ENCODE peak calls at places on chromosomes 3 and 15, in nine cellular contexts. One of them, this sample, is unnamed.

GRCh38 chr15:66859688-66860253 is 157.7 kb downstream of the SMAD6 start:
- DNase-seq in GM23338: no peak
- DNase-seq in fibroblast of the conjunctiva: no peak
- DNase-seq in ovary: peak; percentile 9
- DNase-seq in tibial artery: no peak
- DNase-seq in EL: no peak
- DNase-seq in transverse colon: no peak
- DNase-seq in NCI-H1930: no peak
- DNase-seq in activated CD8-positive, alpha-beta memory T cell treated with anti-CD3 and anti-CD28 coated beads, Interleukin-2, amount 10 ng/mL, durations not matched to agents 7 days and 5 days: no peak
- DNase-seq in this sample: no peak

GRCh38 chr3:195914648-195915473 is 6.5 kb upstream of the TNK2 start:
- DNase-seq in GM23338: peak; percentile 99
- DNase-seq in fibroblast of the conjunctiva: peak; percentile 96
- DNase-seq in ovary: peak; percentile 94
- DNase-seq in tibial artery: peak; percentile 89
- DNase-seq in EL: peak; percentile 99
- DNase-seq in transverse colon: peak; percentile 94
- DNase-seq in NCI-H1930: no peak
- DNase-seq in activated CD8-positive, alpha-beta memory T cell treated with anti-CD3 and anti-CD28 coated beads, Interleukin-2, amount 10 ng/mL, durations not matched to agents 7 days and 5 days: peak; percentile 96
- DNase-seq in this sample: peak; percentile 97

GRCh38 chr15:49610166-49610918 is 10.3 kb downstream of the FAM227B start:
- DNase-seq in GM23338: peak; percentile 11
- DNase-seq in fibroblast of the conjunctiva: no peak
- DNase-seq in ovary: no peak
- DNase-seq in tibial artery: no peak
- DNase-seq in EL: no peak
- DNase-seq in transverse colon: no peak
- DNase-seq in NCI-H1930: no peak
- DNase-seq in activated CD8-positive, alpha-beta memory T cell treated with anti-CD3 and anti-CD28 coated beads, Interleukin-2, amount 10 ng/mL, durations not matched to agents 7 days and 5 days: no peak
- DNase-seq in this sample: no peak

GRCh38 chr3:187567026-187567425 is 103.2 kb downstream of the SST start:
- DNase-seq in GM23338: no peak
- DNase-seq in fibroblast of the conjunctiva: no peak
- DNase-seq in ovary: no peak
- DNase-seq in tibial artery: no peak
- DNase-seq in EL: peak; percentile 56
- DNase-seq in transverse colon: no peak
- DNase-seq in NCI-H1930: no peak
- DNase-seq in activated CD8-positive, alpha-beta memory T cell treated with anti-CD3 and anti-CD28 coated beads, Interleukin-2, amount 10 ng/mL, durations not matched to agents 7 days and 5 days: no peak
- DNase-seq in this sample: peak; percentile 38

GRCh38 chr15:66894986-66895780 is 170.2 kb upstream of the SMAD3 start:
- DNase-seq in GM23338: no peak
- DNase-seq in fibroblast of the conjunctiva: no peak
- DNase-seq in ovary: no peak
- DNase-seq in tibial artery: no peak
- DNase-seq in EL: peak; percentile 46
- DNase-seq in transverse colon: no peak
- DNase-seq in NCI-H1930: no peak
- DNase-seq in activated CD8-positive, alpha-beta memory T cell treated with anti-CD3 and anti-CD28 coated beads, Interleukin-2, amount 10 ng/mL, durations not matched to agents 7 days and 5 days: peak; percentile 34
- DNase-seq in this sample: no peak

GRCh38 chr3:56919137-56919796 is 117.5 kb upstream of the ARHGEF3 start:
- DNase-seq in GM23338: no peak
- DNase-seq in fibroblast of the conjunctiva: no peak
- DNase-seq in ovary: no peak
- DNase-seq in tibial artery: no peak
- DNase-seq in EL: no peak
- DNase-seq in transverse colon: no peak
- DNase-seq in NCI-H1930: no peak
- DNase-seq in activated CD8-positive, alpha-beta memory T cell treated with anti-CD3 and anti-CD28 coated beads, Interleukin-2, amount 10 ng/mL, durations not matched to agents 7 days and 5 days: peak; percentile 52
- DNase-seq in this sample: no peak

GRCh38 chr3:111252795-111253194 is 181.2 kb downstream of the NECTIN3 start:
- DNase-seq in GM23338: peak; percentile 60
- DNase-seq in fibroblast of the conjunctiva: no peak
- DNase-seq in ovary: no peak
- DNase-seq in tibial artery: no peak
- DNase-seq in EL: peak; percentile 41
- DNase-seq in transverse colon: no peak
- DNase-seq in NCI-H1930: no peak
- DNase-seq in activated CD8-positive, alpha-beta memory T cell treated with anti-CD3 and anti-CD28 coated beads, Interleukin-2, amount 10 ng/mL, durations not matched to agents 7 days and 5 days: no peak
- DNase-seq in this sample: peak; percentile 65

GRCh38 chr15:40340038-40340739 is 550 bp downstream of the CCDC9B start:
- DNase-seq in GM23338: no peak
- DNase-seq in fibroblast of the conjunctiva: no peak
- DNase-seq in ovary: peak; percentile 83
- DNase-seq in tibial artery: peak; percentile 88
- DNase-seq in EL: peak; percentile 66
- DNase-seq in transverse colon: peak; percentile 76
- DNase-seq in NCI-H1930: no peak
- DNase-seq in activated CD8-positive, alpha-beta memory T cell treated with anti-CD3 and anti-CD28 coated beads, Interleukin-2, amount 10 ng/mL, durations not matched to agents 7 days and 5 days: no peak
- DNase-seq in this sample: peak; percentile 56

GRCh38 chr3:177830411-177830849 is 633.1 kb upstream of the TBL1XR1 start:
- DNase-seq in GM23338: no peak
- DNase-seq in fibroblast of the conjunctiva: no peak
- DNase-seq in ovary: peak; percentile 65
- DNase-seq in tibial artery: peak; percentile 67
- DNase-seq in EL: peak; percentile 80
- DNase-seq in transverse colon: no peak
- DNase-seq in NCI-H1930: no peak
- DNase-seq in activated CD8-positive, alpha-beta memory T cell treated with anti-CD3 and anti-CD28 coated beads, Interleukin-2, amount 10 ng/mL, durations not matched to agents 7 days and 5 days: no peak
- DNase-seq in this sample: peak; percentile 78

GRCh38 chr15:70495988-70496387 is 267.4 kb downstream of the UACA start:
- DNase-seq in GM23338: no peak
- DNase-seq in fibroblast of the conjunctiva: no peak
- DNase-seq in ovary: no peak
- DNase-seq in tibial artery: no peak
- DNase-seq in EL: no peak
- DNase-seq in transverse colon: no peak
- DNase-seq in NCI-H1930: no peak
- DNase-seq in activated CD8-positive, alpha-beta memory T cell treated with anti-CD3 and anti-CD28 coated beads, Interleukin-2, amount 10 ng/mL, durations not matched to agents 7 days and 5 days: no peak
- DNase-seq in this sample: no peak

GRCh38 chr3:54582424-54582823 is 345.4 kb downstream of the LRTM1 start:
- DNase-seq in GM23338: no peak
- DNase-seq in fibroblast of the conjunctiva: no peak
- DNase-seq in ovary: no peak
- DNase-seq in tibial artery: no peak
- DNase-seq in EL: no peak
- DNase-seq in transverse colon: no peak
- DNase-seq in NCI-H1930: no peak
- DNase-seq in activated CD8-positive, alpha-beta memory T cell treated with anti-CD3 and anti-CD28 coated beads, Interleukin-2, amount 10 ng/mL, durations not matched to agents 7 days and 5 days: no peak
- DNase-seq in this sample: no peak

GRCh38 chr3:46662771-46663551 is 30.5 kb downstream of the ALS2CL start:
- DNase-seq in GM23338: no peak
- DNase-seq in fibroblast of the conjunctiva: no peak
- DNase-seq in ovary: peak; percentile 30
- DNase-seq in tibial artery: no peak
- DNase-seq in EL: peak; percentile 31
- DNase-seq in transverse colon: peak; percentile 18
- DNase-seq in NCI-H1930: no peak
- DNase-seq in activated CD8-positive, alpha-beta memory T cell treated with anti-CD3 and anti-CD28 coated beads, Interleukin-2, amount 10 ng/mL, durations not matched to agents 7 days and 5 days: no peak
- DNase-seq in this sample: peak; percentile 17